ENCODE peak calls at places on chromosomes 12 and 14, in six cellular contexts. O, Q, W, X, E and T are unnamed samples.
A peak's percentile ranks its signal among the peaks of the same experiment; 100 is the strongest.

GRCh38 chr14:92903359-92903758 is 19.6 kb upstream of the CHGA start:
- DNase-seq in Q (peak; percentile 21), X (no peak), E (no peak), O (no peak), W (peak; percentile 11), T (no peak)

GRCh38 chr12:109301643-109302176 is 7.4 kb downstream of the FOXN4 start:
- DNase-seq in Q (no peak), X (no peak), E (no peak), O (no peak), W (no peak), T (no peak)

GRCh38 chr14:38989917-38990546 is 113.0 kb downstream of the SEC23A start:
- DNase-seq in W (no peak), O (no peak), Q (no peak), X (no peak), E (no peak), T (no peak)

GRCh38 chr14:59377991-59378720 is 87.0 kb downstream of the GPR135 start:
- DNase-seq in W (no peak), Q (no peak), O (no peak), E (no peak), X (no peak), T (peak; percentile 81)

GRCh38 chr12:12983420-12984035 is 16.5 kb downstream of the HEBP1 start:
- DNase-seq in Q (no peak), X (no peak), E (no peak), W (no peak), O (no peak), T (peak; percentile 72)

GRCh38 chr12:109715310-109716091 is 1.9 kb downstream of the FAM222A start:
- DNase-seq in Q (no peak), W (no peak), E (peak; percentile 70), O (no peak), X (no peak), T (peak; percentile 36)

GRCh38 chr12:40117818-40118217 is 11.9 kb upstream of the SLC2A13 start:
- DNase-seq in X (no peak), Q (no peak), O (no peak), E (no peak), W (no peak), T (no peak)

GRCh38 chr12:51593539-51593938 is 2.5 kb downstream of the SCN8A start:
- DNase-seq in O (peak; percentile 30), X (peak; percentile 14), Q (no peak), W (peak; percentile 17), E (no peak), T (peak; percentile 90)

GRCh38 chr14:89138846-89139245 is 278.2 kb downstream of the FOXN3 start:
- DNase-seq in Q (no peak), O (no peak), W (no peak), E (no peak), X (no peak), T (no peak)

GRCh38 chr12:26338574-26339572 is 143.5 kb downstream of the SSPN start:
- DNase-seq in W (no peak), X (no peak), Q (no peak), O (no peak), E (no peak), T (no peak)

GRCh38 chr14:23324993-23325392 is 3.7 kb downstream of the PABPN1 start:
- DNase-seq in W (no peak), Q (no peak), X (no peak), O (no peak), E (no peak), T (no peak)

GRCh38 chr12:58530421-58531067 is 389.8 kb downstream of the LRIG3 start:
- DNase-seq in Q (no peak), W (no peak), O (no peak), E (no peak), X (no peak), T (no peak)

GRCh38 chr12:122032570-122032969 is 10.9 kb downstream of the BCL7A start:
- DNase-seq in O (no peak), W (no peak), E (no peak), Q (no peak), X (no peak), T (no peak)

GRCh38 chr12:105100207-105100985 is 7.1 kb upstream of the WASHC4 start:
- DNase-seq in E (no peak), W (no peak), Q (no peak), X (no peak), O (no peak), T (no peak)

GRCh38 chr12:127820846-127821245 is 446.1 kb upstream of the TMEM132C start:
- DNase-seq in W (no peak), Q (no peak), O (no peak), E (no peak), X (no peak), T (no peak)